ENCODE peak calls at places on chromosome 19, in nine cellular contexts. One of them, this sample, is unnamed.

GRCh38 chr19:18156841-18157464 is 4.0 kb downstream of the PIK3R2 start:
- DNase-seq in EH: peak
- DNase-seq in neural progenitor cell: no peak
- DNase-seq in lower lobe of right lung: peak
- DNase-seq in lower leg skin: peak
- DNase-seq in Karpas-422: no peak
- DNase-seq in IMR-90: peak
- DNase-seq in dorsolateral prefrontal cortex: peak
- DNase-seq in NCI-H510A: peak
- DNase-seq in this sample: peak

GRCh38 chr19:55696301-55697068 is 21.5 kb downstream of the EPN1 start:
- DNase-seq in dorsolateral prefrontal cortex: peak
- DNase-seq in lower lobe of right lung: peak
- DNase-seq in NCI-H510A: no peak
- DNase-seq in lower leg skin: no peak
- DNase-seq in neural progenitor cell: no peak
- DNase-seq in EH: no peak
- DNase-seq in IMR-90: no peak
- DNase-seq in Karpas-422: no peak
- DNase-seq in this sample: no peak

GRCh38 chr19:39223703-39224279 is 19.7 kb upstream of the SYCN start:
- DNase-seq in EH: peak
- DNase-seq in lower leg skin: no peak
- DNase-seq in lower lobe of right lung: no peak
- DNase-seq in IMR-90: peak
- DNase-seq in dorsolateral prefrontal cortex: no peak
- DNase-seq in neural progenitor cell: peak
- DNase-seq in Karpas-422: peak
- DNase-seq in NCI-H510A: no peak
- DNase-seq in this sample: no peak

GRCh38 chr19:11018743-11019142 is 57.9 kb downstream of the SMARCA4 start:
- DNase-seq in neural progenitor cell: no peak
- DNase-seq in lower leg skin: no peak
- DNase-seq in lower lobe of right lung: peak
- DNase-seq in IMR-90: no peak
- DNase-seq in Karpas-422: no peak
- DNase-seq in EH: no peak
- DNase-seq in NCI-H510A: no peak
- DNase-seq in dorsolateral prefrontal cortex: no peak
- DNase-seq in this sample: no peak

GRCh38 chr19:5943623-5944022 is 29.6 kb downstream of the CAPS start:
- DNase-seq in NCI-H510A: no peak
- DNase-seq in IMR-90: peak
- DNase-seq in dorsolateral prefrontal cortex: no peak
- DNase-seq in lower lobe of right lung: no peak
- DNase-seq in neural progenitor cell: no peak
- DNase-seq in EH: peak
- DNase-seq in Karpas-422: no peak
- DNase-seq in lower leg skin: no peak
- DNase-seq in this sample: no peak

GRCh38 chr19:49894879-49895565 is 1.7 kb downstream of the IL4I1 start:
- DNase-seq in dorsolateral prefrontal cortex: no peak
- DNase-seq in Karpas-422: no peak
- DNase-seq in lower leg skin: no peak
- DNase-seq in neural progenitor cell: no peak
- DNase-seq in lower lobe of right lung: no peak
- DNase-seq in IMR-90: no peak
- DNase-seq in EH: no peak
- DNase-seq in NCI-H510A: no peak
- DNase-seq in this sample: no peak

GRCh38 chr19:40623403-40624239 is 22.5 kb downstream of the LTBP4 start:
- DNase-seq in IMR-90: peak
- DNase-seq in Karpas-422: peak
- DNase-seq in NCI-H510A: peak
- DNase-seq in neural progenitor cell: peak
- DNase-seq in dorsolateral prefrontal cortex: no peak
- DNase-seq in lower leg skin: no peak
- DNase-seq in EH: no peak
- DNase-seq in lower lobe of right lung: peak
- DNase-seq in this sample: peak

GRCh38 chr19:51552996-51553725 is 17.9 kb upstream of the ZNF175 start:
- DNase-seq in EH: peak
- DNase-seq in IMR-90: peak
- DNase-seq in lower leg skin: no peak
- DNase-seq in NCI-H510A: no peak
- DNase-seq in Karpas-422: peak
- DNase-seq in dorsolateral prefrontal cortex: peak
- DNase-seq in lower lobe of right lung: peak
- DNase-seq in neural progenitor cell: peak
- DNase-seq in this sample: no peak

GRCh38 chr19:15149704-15150103 is 42.5 kb downstream of the SYDE1 start:
- DNase-seq in IMR-90: no peak
- DNase-seq in Karpas-422: peak
- DNase-seq in NCI-H510A: no peak
- DNase-seq in dorsolateral prefrontal cortex: no peak
- DNase-seq in lower lobe of right lung: no peak
- DNase-seq in lower leg skin: no peak
- DNase-seq in neural progenitor cell: no peak
- DNase-seq in EH: no peak
- DNase-seq in this sample: no peak

GRCh38 chr19:50314724-50315700 is 14.2 kb downstream of the KCNC3 start:
- DNase-seq in neural progenitor cell: peak
- DNase-seq in NCI-H510A: no peak
- DNase-seq in lower lobe of right lung: no peak
- DNase-seq in Karpas-422: no peak
- DNase-seq in dorsolateral prefrontal cortex: no peak
- DNase-seq in IMR-90: no peak
- DNase-seq in EH: no peak
- DNase-seq in lower leg skin: no peak
- DNase-seq in this sample: no peak

GRCh38 chr19:2804156-2805004 is 15.3 kb upstream of the ZNF554 start:
- DNase-seq in NCI-H510A: no peak
- DNase-seq in lower lobe of right lung: no peak
- DNase-seq in neural progenitor cell: no peak
- DNase-seq in Karpas-422: no peak
- DNase-seq in IMR-90: no peak
- DNase-seq in lower leg skin: no peak
- DNase-seq in dorsolateral prefrontal cortex: no peak
- DNase-seq in EH: no peak
- DNase-seq in this sample: no peak

GRCh38 chr19:47228168-47228936 is 2.6 kb downstream of the BBC3 start:
- DNase-seq in lower lobe of right lung: peak
- DNase-seq in EH: peak
- DNase-seq in neural progenitor cell: peak
- DNase-seq in IMR-90: peak
- DNase-seq in lower leg skin: peak
- DNase-seq in NCI-H510A: peak
- DNase-seq in Karpas-422: peak
- DNase-seq in dorsolateral prefrontal cortex: no peak
- DNase-seq in this sample: no peak

GRCh38 chr19:34499155-34499834 is 17.7 kb downstream of the WTIP start:
- DNase-seq in IMR-90: no peak
- DNase-seq in NCI-H510A: no peak
- DNase-seq in Karpas-422: no peak
- DNase-seq in neural progenitor cell: no peak
- DNase-seq in lower leg skin: no peak
- DNase-seq in dorsolateral prefrontal cortex: no peak
- DNase-seq in EH: no peak
- DNase-seq in lower lobe of right lung: no peak
- DNase-seq in this sample: no peak

GRCh38 chr19:913080-913748 is at the start of gene R3HDM4:
- DNase-seq in Karpas-422: peak
- DNase-seq in lower lobe of right lung: peak
- DNase-seq in NCI-H510A: no peak
- DNase-seq in EH: peak
- DNase-seq in IMR-90: peak
- DNase-seq in lower leg skin: peak
- DNase-seq in neural progenitor cell: peak
- DNase-seq in dorsolateral prefrontal cortex: peak
- DNase-seq in this sample: no peak

GRCh38 chr19:18879579-18880373 is 16.2 kb downstream of the CERS1 start:
- DNase-seq in NCI-H510A: no peak
- DNase-seq in IMR-90: no peak
- DNase-seq in neural progenitor cell: peak
- DNase-seq in lower leg skin: no peak
- DNase-seq in lower lobe of right lung: peak
- DNase-seq in dorsolateral prefrontal cortex: no peak
- DNase-seq in Karpas-422: peak
- DNase-seq in EH: peak
- DNase-seq in this sample: no peak

GRCh38 chr19:3058009-3058820 is 4.1 kb downstream of the TLE5 start:
- DNase-seq in dorsolateral prefrontal cortex: no peak
- DNase-seq in lower lobe of right lung: no peak
- DNase-seq in lower leg skin: no peak
- DNase-seq in Karpas-422: no peak
- DNase-seq in EH: no peak
- DNase-seq in IMR-90: no peak
- DNase-seq in NCI-H510A: no peak
- DNase-seq in neural progenitor cell: no peak
- DNase-seq in this sample: no peak

GRCh38 chr19:14337510-14337909 is 43.7 kb upstream of the ADGRE5 start:
- DNase-seq in dorsolateral prefrontal cortex: no peak
- DNase-seq in lower lobe of right lung: peak
- DNase-seq in EH: peak
- DNase-seq in lower leg skin: no peak
- DNase-seq in IMR-90: no peak
- DNase-seq in Karpas-422: peak
- DNase-seq in NCI-H510A: no peak
- DNase-seq in neural progenitor cell: peak
- DNase-seq in this sample: no peak

GRCh38 chr19:33868821-33869412 is 72.2 kb downstream of the KCTD15 start:
- DNase-seq in IMR-90: no peak
- DNase-seq in lower leg skin: peak
- DNase-seq in lower lobe of right lung: no peak
- DNase-seq in Karpas-422: no peak
- DNase-seq in neural progenitor cell: peak
- DNase-seq in NCI-H510A: no peak
- DNase-seq in EH: peak
- DNase-seq in dorsolateral prefrontal cortex: peak
- DNase-seq in this sample: no peak

GRCh38 chr19:50460161-50460765 is 16.0 kb upstream of the EMC10 start:
- DNase-seq in EH: peak
- DNase-seq in lower lobe of right lung: no peak
- DNase-seq in neural progenitor cell: no peak
- DNase-seq in dorsolateral prefrontal cortex: no peak
- DNase-seq in NCI-H510A: no peak
- DNase-seq in Karpas-422: peak
- DNase-seq in IMR-90: peak
- DNase-seq in lower leg skin: no peak
- DNase-seq in this sample: no peak

GRCh38 chr19:45558399-45558878 is 26.2 kb downstream of the OPA3 start:
- DNase-seq in neural progenitor cell: peak
- DNase-seq in dorsolateral prefrontal cortex: peak
- DNase-seq in IMR-90: peak
- DNase-seq in lower lobe of right lung: peak
- DNase-seq in NCI-H510A: peak
- DNase-seq in lower leg skin: peak
- DNase-seq in EH: peak
- DNase-seq in Karpas-422: peak
- DNase-seq in this sample: no peak

GRCh38 chr19:58279042-58279924 is 528 bp downstream of the ZNF8 start:
- DNase-seq in EH: peak
- DNase-seq in lower lobe of right lung: peak
- DNase-seq in lower leg skin: peak
- DNase-seq in NCI-H510A: peak
- DNase-seq in neural progenitor cell: peak
- DNase-seq in IMR-90: peak
- DNase-seq in Karpas-422: peak
- DNase-seq in dorsolateral prefrontal cortex: peak
- DNase-seq in this sample: no peak

GRCh38 chr19:50658438-50659317 is 9.4 kb downstream of the C19orf81 start:
- DNase-seq in IMR-90: peak
- DNase-seq in lower lobe of right lung: peak
- DNase-seq in dorsolateral prefrontal cortex: peak
- DNase-seq in lower leg skin: peak
- DNase-seq in NCI-H510A: no peak
- DNase-seq in Karpas-422: no peak
- DNase-seq in neural progenitor cell: peak
- DNase-seq in EH: peak
- DNase-seq in this sample: no peak

GRCh38 chr19:31946491-31946890 is 398.9 kb upstream of the ZNF507 start:
- DNase-seq in lower lobe of right lung: no peak
- DNase-seq in NCI-H510A: no peak
- DNase-seq in lower leg skin: no peak
- DNase-seq in Karpas-422: no peak
- DNase-seq in neural progenitor cell: no peak
- DNase-seq in dorsolateral prefrontal cortex: no peak
- DNase-seq in IMR-90: no peak
- DNase-seq in EH: no peak
- DNase-seq in this sample: no peak

GRCh38 chr19:45643927-45644771 is 5.0 kb upstream of the EML2 start:
- DNase-seq in EH: no peak
- DNase-seq in neural progenitor cell: no peak
- DNase-seq in lower leg skin: no peak
- DNase-seq in IMR-90: no peak
- DNase-seq in dorsolateral prefrontal cortex: peak
- DNase-seq in lower lobe of right lung: no peak
- DNase-seq in Karpas-422: peak
- DNase-seq in NCI-H510A: no peak
- DNase-seq in this sample: no peak

GRCh38 chr19:5052515-5052914 is 83.6 kb downstream of the KDM4B start:
- DNase-seq in Karpas-422: peak
- DNase-seq in neural progenitor cell: peak
- DNase-seq in EH: no peak
- DNase-seq in dorsolateral prefrontal cortex: no peak
- DNase-seq in lower leg skin: no peak
- DNase-seq in IMR-90: no peak
- DNase-seq in lower lobe of right lung: no peak
- DNase-seq in NCI-H510A: no peak
- DNase-seq in this sample: no peak

GRCh38 chr19:51703655-51704515 is 10.8 kb downstream of the SPACA6 start:
- DNase-seq in lower leg skin: peak
- DNase-seq in neural progenitor cell: peak
- DNase-seq in lower lobe of right lung: peak
- DNase-seq in NCI-H510A: peak
- DNase-seq in EH: peak
- DNase-seq in IMR-90: peak
- DNase-seq in Karpas-422: peak
- DNase-seq in dorsolateral prefrontal cortex: peak
- DNase-seq in this sample: no peak

GRCh38 chr19:18677156-18677555 is 6.3 kb upstream of the CRTC1 start:
- DNase-seq in neural progenitor cell: no peak
- DNase-seq in lower leg skin: no peak
- DNase-seq in dorsolateral prefrontal cortex: no peak
- DNase-seq in EH: no peak
- DNase-seq in IMR-90: no peak
- DNase-seq in lower lobe of right lung: no peak
- DNase-seq in NCI-H510A: no peak
- DNase-seq in Karpas-422: no peak
- DNase-seq in this sample: no peak

GRCh38 chr19:50205681-50206138 is 2.3 kb downstream of the MYH14 start:
- DNase-seq in lower leg skin: peak
- DNase-seq in NCI-H510A: peak
- DNase-seq in neural progenitor cell: peak
- DNase-seq in Karpas-422: no peak
- DNase-seq in dorsolateral prefrontal cortex: no peak
- DNase-seq in EH: no peak
- DNase-seq in lower lobe of right lung: peak
- DNase-seq in IMR-90: no peak
- DNase-seq in this sample: no peak

GRCh38 chr19:10112037-10112751 is 701 bp downstream of the P2RY11 start:
- DNase-seq in lower leg skin: no peak
- DNase-seq in lower lobe of right lung: peak
- DNase-seq in dorsolateral prefrontal cortex: no peak
- DNase-seq in IMR-90: no peak
- DNase-seq in NCI-H510A: no peak
- DNase-seq in EH: peak
- DNase-seq in Karpas-422: peak
- DNase-seq in neural progenitor cell: no peak
- DNase-seq in this sample: no peak

GRCh38 chr19:16419671-16420394 is 51.9 kb downstream of the EPS15L1 start:
- DNase-seq in Karpas-422: peak
- DNase-seq in dorsolateral prefrontal cortex: no peak
- DNase-seq in IMR-90: no peak
- DNase-seq in lower leg skin: no peak
- DNase-seq in lower lobe of right lung: no peak
- DNase-seq in NCI-H510A: no peak
- DNase-seq in neural progenitor cell: no peak
- DNase-seq in EH: no peak
- DNase-seq in this sample: no peak

GRCh38 chr19:40614595-40615411 is 13.6 kb downstream of the LTBP4 start:
- DNase-seq in NCI-H510A: peak
- DNase-seq in lower leg skin: peak
- DNase-seq in neural progenitor cell: peak
- DNase-seq in dorsolateral prefrontal cortex: no peak
- DNase-seq in IMR-90: peak
- DNase-seq in lower lobe of right lung: peak
- DNase-seq in Karpas-422: peak
- DNase-seq in EH: peak
- DNase-seq in this sample: no peak

This sample was measured in NCI-H2107.